ENCODE peak calls at places on chromosomes 7 and 10, in four cellular contexts. J is transverse colon, X is A549, H is HCT116. E is an unnamed sample.
A peak's percentile ranks its signal among the peaks of the same experiment; 100 is the strongest.

GRCh38 chr10:59384761-59385160 is 22.4 kb upstream of the FAM13C start:
- DNase-seq in X (no peak), H (no peak), J (no peak), E (no peak)

GRCh38 chr10:119395287-119396007 is 147.1 kb downstream of the RGS10 start:
- DNase-seq in X (no peak), H (no peak), J (no peak), E (no peak)

GRCh38 chr7:40586197-40586596 is 451.4 kb downstream of the SUGCT start:
- DNase-seq in H (no peak), X (no peak), J (no peak), E (no peak)

GRCh38 chr10:4595920-4596319 is 230.1 kb upstream of the AKR1E2 start:
- DNase-seq in X (no peak), H (no peak), J (no peak), E (no peak)

GRCh38 chr10:18100664-18101063 is 39.6 kb upstream of the CACNB2 start:
- DNase-seq in J (no peak), X (no peak), H (no peak), E (no peak)

GRCh38 chr7:127927339-127927679 is 103.9 kb downstream of the LRRC4 start:
- DNase-seq in H (no peak), X (no peak), J (no peak), E (no peak)

GRCh38 chr10:133462512-133463305 is 9.0 kb downstream of the SCART1 start:
- DNase-seq in J (no peak), H (no peak), X (no peak), E (no peak)

GRCh38 chr10:120953897-120954296 is 102.7 kb downstream of the WDR11 start:
- DNase-seq in X (no peak), J (no peak), H (no peak), E (no peak)

GRCh38 chr10:67306588-67307205 is 380.9 kb downstream of the LRRTM3 start:
- DNase-seq in J (no peak), X (peak; percentile 19), H (peak; percentile 24), E (no peak)

GRCh38 chr7:29005829-29006228 is 47.7 kb upstream of the TRIL start:
- DNase-seq in J (no peak), H (no peak), X (peak; percentile 10), E (no peak)

GRCh38 chr7:157704365-157704764 is 367.6 kb downstream of the DNAJB6 start:
- DNase-seq in J (peak; percentile 0), H (no peak), X (no peak), E (no peak)

GRCh38 chr7:112933598-112933997 is 143.4 kb upstream of the TMEM168 start:
- DNase-seq in H (no peak), X (no peak), J (no peak), E (no peak)

GRCh38 chr10:29611796-29612381 is 22.9 kb downstream of the SVIL start:
- DNase-seq in X (no peak), H (no peak), J (no peak), E (no peak)

GRCh38 chr10:47282005-47282656 is 17.9 kb upstream of the GDF10 start:
- DNase-seq in X (no peak), H (no peak), J (no peak), E (no peak)

DNA sequence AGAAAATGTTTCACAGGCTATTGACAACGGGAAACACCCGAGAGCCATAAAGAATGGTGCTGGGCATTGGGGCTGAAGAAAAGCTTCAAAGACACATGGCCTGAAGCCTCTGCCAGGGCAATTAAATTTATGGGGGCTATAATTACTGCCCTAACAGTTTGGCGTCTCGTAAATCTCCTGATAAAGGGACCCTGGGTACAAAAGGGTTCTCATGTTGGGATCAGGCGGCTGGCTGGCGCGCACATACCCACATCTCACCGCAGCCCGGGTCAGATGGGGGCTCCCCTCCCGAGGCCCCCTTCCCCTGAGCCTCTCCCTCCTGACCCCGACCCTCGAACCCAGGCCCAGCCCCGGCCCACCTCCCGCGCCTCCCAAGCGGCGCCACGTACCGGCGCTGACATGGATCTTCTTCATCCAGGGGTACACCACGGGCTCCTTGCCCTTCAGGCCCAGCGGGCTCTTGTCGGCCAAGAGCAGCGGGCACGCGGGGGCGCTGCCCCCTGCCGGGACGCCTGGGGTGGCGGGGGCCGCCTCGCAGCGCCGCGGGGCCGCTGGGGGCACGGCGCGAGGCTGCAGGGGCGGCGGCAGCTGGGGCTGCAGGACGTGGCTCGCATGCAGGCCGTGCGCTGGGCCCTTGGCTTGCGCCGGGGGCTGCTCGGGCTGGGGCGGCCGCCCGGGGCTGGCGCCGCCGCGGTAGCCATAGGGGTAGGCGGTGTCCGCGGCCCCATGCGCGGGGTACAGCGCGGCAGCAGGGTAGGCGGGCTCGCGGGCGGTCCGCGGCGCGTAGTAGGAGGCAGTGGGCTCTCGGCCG is 623 bp downstream of the HOXA4 start:
- DNase-seq in X (no peak), H (no peak), J (peak; percentile 70), E (no peak)
- TF ChIP-seq POLR2A in X (no peak), H (no peak), J (peak; percentile 76), E (no peak)

DNA sequence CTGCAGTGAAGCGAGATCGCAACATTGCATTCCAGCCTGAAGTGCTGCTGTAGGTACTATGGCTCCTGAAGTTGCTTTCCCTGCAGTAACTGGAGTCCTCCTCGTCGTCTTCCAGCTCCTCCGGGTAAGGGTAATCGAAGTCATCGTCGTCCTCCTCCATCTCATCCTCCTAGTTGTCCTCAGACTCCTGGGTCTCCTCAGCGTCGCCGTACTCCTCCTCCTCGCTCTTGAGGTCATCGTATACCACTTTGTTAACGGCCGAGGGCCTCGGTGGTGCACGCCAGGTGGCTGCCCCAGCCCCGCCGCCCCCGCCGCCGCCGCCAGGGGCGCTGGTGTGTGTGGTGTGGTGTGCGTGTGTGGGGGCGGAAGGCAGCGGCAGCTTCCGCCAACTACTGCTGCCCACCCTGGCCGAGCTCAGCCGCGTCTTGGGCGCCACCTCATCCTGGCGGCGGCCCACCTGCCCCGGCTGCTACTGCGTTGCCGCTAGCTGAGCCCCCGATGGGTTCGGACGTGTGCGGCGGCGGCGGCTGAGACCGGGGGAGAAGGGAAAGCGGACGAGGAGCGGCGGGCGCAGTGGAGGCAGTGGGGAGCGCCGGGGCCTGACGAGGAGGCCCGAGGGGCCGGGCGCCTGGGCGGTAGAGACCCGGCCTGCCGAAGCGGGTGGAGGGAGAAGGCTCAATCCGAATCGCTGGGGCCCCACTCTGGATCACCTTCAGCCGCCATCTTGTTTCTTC is 11.8 kb upstream of the ACBD5 start:
- DNase-seq in X (peak; percentile 65), H (no peak), J (peak; percentile 83), E (no peak)
- TF ChIP-seq POLR2A in X (peak; percentile 56), H (no peak), J (no peak), E (no peak)

DNA sequence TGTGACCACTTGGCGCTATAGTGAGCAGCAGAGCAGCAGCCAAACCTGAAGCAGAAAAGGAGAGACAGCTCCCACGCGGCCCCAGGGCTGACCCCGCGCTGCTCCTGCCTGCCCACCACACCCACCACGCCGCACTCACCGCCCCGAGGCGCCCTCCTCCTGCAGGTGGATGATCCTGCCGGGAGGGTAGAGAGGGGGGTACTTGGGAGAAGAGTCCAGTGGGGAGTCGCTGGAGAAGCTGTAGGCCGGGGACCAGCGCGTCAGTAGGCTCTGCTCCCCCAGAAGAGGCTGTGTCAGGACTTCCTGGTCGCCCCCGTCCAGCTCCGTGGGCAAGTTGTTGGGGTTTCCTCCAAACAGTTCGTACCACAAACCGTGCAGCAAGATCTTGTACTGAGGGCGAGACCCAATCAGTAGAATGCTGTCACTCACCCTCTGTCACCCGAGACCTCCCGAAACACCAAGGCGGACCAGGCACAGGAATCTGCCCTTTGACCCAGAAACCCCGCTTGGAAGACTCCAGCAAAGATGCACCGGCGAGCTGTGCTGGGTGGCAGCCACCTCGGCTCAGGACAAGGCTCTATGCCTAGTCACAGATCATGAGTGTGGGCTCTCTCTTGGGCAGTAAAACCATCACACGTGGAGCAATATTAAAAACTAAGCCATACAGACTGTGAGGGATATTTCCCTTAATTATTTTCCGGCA is 37.6 kb downstream of the DAGLB start:
- DNase-seq in J (no peak), X (no peak), H (no peak), E (no peak)
- TF ChIP-seq POLR2A in J (no peak), X (no peak), H (no peak), E (no peak)

GRCh38 chr7:43034535-43035002 is 77.9 kb upstream of the HECW1 start:
- DNase-seq in J (no peak), X (no peak), H (no peak), E (no peak)
- TF ChIP-seq POLR2A in J (no peak), X (no peak), H (no peak), E (no peak)

GRCh38 chr7:100967292-100967863 is 2.0 kb upstream of the MUC12 start:
- DNase-seq in X (peak; percentile 31), J (peak; percentile 47), H (no peak), E (no peak)

GRCh38 chr7:100965051-100965722 is 4.2 kb upstream of the MUC12 start:
- DNase-seq in X (no peak), J (no peak), H (no peak), E (no peak)

GRCh38 chr7:100966542-100967291 is 2.6 kb upstream of the MUC12 start:
- DNase-seq in H (no peak), X (no peak), J (peak; percentile 61), E (no peak)

GRCh38 chr7:100964630-100965029 is 4.7 kb upstream of the MUC12 start:
- DNase-seq in J (no peak), H (no peak), X (no peak), E (no peak)

DNA sequence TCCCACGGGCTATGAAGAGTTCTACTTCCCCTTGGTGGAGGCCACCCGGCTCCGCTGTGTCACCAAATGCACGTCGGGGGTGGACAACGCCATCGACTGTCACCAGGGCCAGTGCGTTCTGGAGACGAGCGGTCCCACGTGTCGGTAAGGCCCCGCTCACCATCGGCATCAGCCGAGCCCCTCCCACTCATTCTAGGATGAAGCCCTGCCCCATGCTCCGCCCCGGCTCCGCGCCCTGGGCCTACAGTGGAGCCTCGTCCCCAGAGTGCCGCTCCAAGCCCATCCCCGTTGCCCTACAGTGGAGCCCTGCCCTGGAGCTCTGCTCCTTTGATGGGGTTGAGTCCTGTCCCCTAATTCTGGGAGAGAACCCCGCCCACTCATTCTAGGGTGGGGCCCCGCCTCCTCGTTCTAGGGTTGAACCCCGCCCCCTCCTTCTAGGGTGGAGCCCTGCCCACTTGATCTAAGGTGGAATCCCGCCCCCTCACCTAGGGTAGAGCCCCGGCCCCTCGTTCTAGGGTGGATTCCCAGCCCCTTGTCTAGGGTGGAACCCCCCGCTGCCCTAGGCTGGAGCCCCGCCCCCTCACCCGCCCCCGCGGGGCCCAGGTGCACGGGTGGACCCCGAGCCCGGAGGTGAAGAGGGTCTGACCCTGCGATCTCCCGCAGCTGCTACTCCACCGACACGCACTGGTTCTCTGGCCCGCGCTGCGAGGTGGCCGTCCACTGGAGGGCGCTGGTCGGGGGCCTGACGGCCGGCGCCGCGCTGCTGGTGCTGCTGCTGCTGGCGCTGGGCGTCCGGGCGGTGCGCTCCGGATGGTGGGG is 3.4 kb upstream of the MUC12 start:
- DNase-seq in H (peak; percentile 91), X (peak; percentile 88), J (peak; percentile 91), E (peak; percentile 85)
- TF ChIP-seq POLR2A in H (no peak), X (no peak), J (no peak), E (peak; percentile 59)

E was measured in prostate gland.